ENCODE peak calls at places on chromosomes 7 and 10, in nine cellular contexts. I is transverse colon, C is mammary epithelial cell, Q is psoas muscle, D is thoracic aorta, R is pancreas, W is dorsolateral prefrontal cortex, B is suprapubic skin, F is colonic mucosa. Z is an unnamed sample.

GRCh38 chr7:113976508-113976907 is 57.7 kb upstream of the PPP1R3A start:
- DNase-seq in I (no peak), C (no peak), Q (no peak), D (no peak), R (no peak), W (no peak), B (no peak), F (no peak), Z (no peak)

GRCh38 chr10:54800677-54801480 is at the start of gene PCDH15:
- DNase-seq in I (no peak), C (peak), Q (no peak), D (no peak), R (peak), W (peak), B (no peak), F (no peak), Z (peak)

GRCh38 chr7:45593877-45594276 is 19.7 kb downstream of the ADCY1 start:
- DNase-seq in I (no peak), C (no peak), Q (no peak), D (no peak), R (peak), W (no peak), B (no peak), F (peak), Z (no peak)

GRCh38 chr10:69963178-69963834 is 89.3 kb upstream of the MACROH2A2 start:
- DNase-seq in I (no peak), C (no peak), Q (no peak), D (no peak), R (peak), W (no peak), B (no peak), F (peak), Z (no peak)

GRCh38 chr7:116311816-116312471 is 101.6 kb downstream of the TES start:
- DNase-seq in I (no peak), C (no peak), Q (no peak), D (no peak), R (no peak), W (no peak), B (no peak), F (no peak), Z (no peak)

GRCh38 chr7:100620239-100620638 is 7.9 kb downstream of the MOSPD3 start:
- DNase-seq in I (no peak), C (no peak), Q (no peak), D (no peak), R (no peak), W (no peak), B (no peak), F (no peak), Z (no peak)

GRCh38 chr7:106757846-106758245 is 96.9 kb upstream of the CCDC71L start:
- DNase-seq in I (peak), C (no peak), Q (peak), D (no peak), R (no peak), W (no peak), B (no peak), F (peak), Z (no peak)

GRCh38 chr7:150444674-150445365 is 5.6 kb upstream of the GIMAP8 start:
- DNase-seq in I (no peak), C (no peak), Q (no peak), D (no peak), R (no peak), W (no peak), B (no peak), F (no peak), Z (no peak)

GRCh38 chr10:6023661-6024333 is 38.4 kb downstream of the IL2RA start:
- DNase-seq in I (no peak), C (no peak), Q (no peak), D (no peak), R (no peak), W (no peak), B (no peak), F (peak), Z (no peak)

GRCh38 chr7:149027560-149028345 is 552 bp downstream of the PDIA4 start:
- DNase-seq in I (peak), C (peak), Q (no peak), D (peak), R (no peak), W (no peak), B (peak), F (peak), Z (peak)

GRCh38 chr10:34262965-34263364 is 552.1 kb downstream of the PARD3 start:
- DNase-seq in I (no peak), C (no peak), Q (no peak), D (no peak), R (no peak), W (no peak), B (no peak), F (no peak), Z (no peak)

GRCh38 chr7:130037703-130038102 is 13.5 kb downstream of the ZC3HC1 start:
- DNase-seq in I (no peak), C (no peak), Q (no peak), D (no peak), R (no peak), W (no peak), B (no peak), F (no peak), Z (peak)

GRCh38 chr10:32141018-32141807 is 85.0 kb upstream of the KIF5B start:
- DNase-seq in I (peak), C (no peak), Q (no peak), D (no peak), R (peak), W (no peak), B (no peak), F (peak), Z (no peak)

GRCh38 chr7:121561717-121562116 is 165.6 kb upstream of the FAM3C start:
- DNase-seq in I (no peak), C (no peak), Q (no peak), D (no peak), R (no peak), W (no peak), B (no peak), F (no peak), Z (no peak)

GRCh38 chr7:99126921-99127553 is 16.9 kb downstream of the SMURF1 start:
- DNase-seq in I (no peak), C (no peak), Q (no peak), D (peak), R (no peak), W (no peak), B (peak), F (no peak), Z (peak)

GRCh38 chr7:123865517-123866117 is 20.6 kb downstream of the HYAL4 start:
- DNase-seq in I (peak), C (peak), Q (no peak), D (no peak), R (peak), W (no peak), B (no peak), F (peak), Z (peak)

GRCh38 chr10:17836917-17837316 is 27.8 kb downstream of the MRC1 start:
- DNase-seq in I (peak), C (no peak), Q (no peak), D (no peak), R (peak), W (no peak), B (no peak), F (peak), Z (peak)

GRCh38 chr7:55307123-55307916 is 57.8 kb upstream of the LANCL2 start:
- DNase-seq in I (no peak), C (no peak), Q (no peak), D (no peak), R (no peak), W (no peak), B (no peak), F (no peak), Z (peak)

GRCh38 chr7:194257-194995 is 2.1 kb downstream of the FAM20C start:
- DNase-seq in I (no peak), C (no peak), Q (no peak), D (no peak), R (no peak), W (no peak), B (no peak), F (peak), Z (peak)

GRCh38 chr10:31952066-31952465 is 23.4 kb upstream of the ARHGAP12 start:
- DNase-seq in I (no peak), C (peak), Q (no peak), D (no peak), R (no peak), W (no peak), B (no peak), F (no peak), Z (no peak)

GRCh38 chr7:152862033-152862432 is 102.5 kb downstream of the ACTR3B start:
- DNase-seq in I (no peak), C (no peak), Q (no peak), D (no peak), R (no peak), W (no peak), B (no peak), F (no peak), Z (no peak)

GRCh38 chr10:15045380-15045779 is 1.6 kb downstream of the OLAH start:
- DNase-seq in I (no peak), C (peak), Q (no peak), D (no peak), R (no peak), W (no peak), B (no peak), F (no peak), Z (no peak)

GRCh38 chr10:124416733-124417132 is 2.0 kb downstream of the OAT start:
- DNase-seq in I (no peak), C (peak), Q (no peak), D (no peak), R (no peak), W (no peak), B (no peak), F (no peak), Z (no peak)

GRCh38 chr10:75722609-75723008 is 291.2 kb downstream of the LRMDA start:
- DNase-seq in I (no peak), C (no peak), Q (no peak), D (no peak), R (no peak), W (no peak), B (no peak), F (no peak), Z (no peak)

GRCh38 chr7:13990984-13991790 is 1.7 kb upstream of the ETV1 start:
- DNase-seq in I (peak), C (peak), Q (peak), D (peak), R (peak), W (peak), B (peak), F (peak), Z (peak)

GRCh38 chr10:103763374-103764202 is 91.8 kb downstream of the SH3PXD2A start:
- DNase-seq in I (no peak), C (no peak), Q (no peak), D (no peak), R (no peak), W (no peak), B (no peak), F (no peak), Z (no peak)

GRCh38 chr7:149729983-149730801 is 43.2 kb downstream of the ZNF467 start:
- DNase-seq in I (no peak), C (no peak), Q (no peak), D (no peak), R (no peak), W (peak), B (no peak), F (no peak), Z (no peak)

GRCh38 chr7:64904008-64904407 is 935 bp downstream of the ZNF273 start:
- DNase-seq in I (no peak), C (no peak), Q (no peak), D (no peak), R (no peak), W (no peak), B (no peak), F (no peak), Z (no peak)

GRCh38 chr7:122902751-122903495 is 16.7 kb upstream of the CADPS2 start:
- DNase-seq in I (no peak), C (peak), Q (no peak), D (no peak), R (no peak), W (no peak), B (no peak), F (no peak), Z (no peak)

GRCh38 chr7:26813426-26813825 is 51.0 kb downstream of the SKAP2 start:
- DNase-seq in I (no peak), C (no peak), Q (no peak), D (no peak), R (no peak), W (no peak), B (no peak), F (no peak), Z (no peak)

GRCh38 chr7:11272352-11272751 is 298.7 kb downstream of the PHF14 start:
- DNase-seq in I (no peak), C (no peak), Q (no peak), D (no peak), R (no peak), W (no peak), B (no peak), F (no peak), Z (no peak)

GRCh38 chr7:111834367-111834766 is 272.1 kb upstream of the IMMP2L start:
- DNase-seq in I (no peak), C (no peak), Q (no peak), D (no peak), R (no peak), W (no peak), B (no peak), F (no peak), Z (no peak)

GRCh38 chr10:6200588-6201510 is 1.9 kb upstream of the PFKFB3 start:
- DNase-seq in I (peak), C (peak), Q (peak), D (no peak), R (peak), W (no peak), B (no peak), F (peak), Z (no peak)

GRCh38 chr10:35027567-35027966 is 62.6 kb downstream of the CUL2 start:
- DNase-seq in I (no peak), C (no peak), Q (no peak), D (no peak), R (no peak), W (no peak), B (no peak), F (no peak), Z (no peak)

DNA sequence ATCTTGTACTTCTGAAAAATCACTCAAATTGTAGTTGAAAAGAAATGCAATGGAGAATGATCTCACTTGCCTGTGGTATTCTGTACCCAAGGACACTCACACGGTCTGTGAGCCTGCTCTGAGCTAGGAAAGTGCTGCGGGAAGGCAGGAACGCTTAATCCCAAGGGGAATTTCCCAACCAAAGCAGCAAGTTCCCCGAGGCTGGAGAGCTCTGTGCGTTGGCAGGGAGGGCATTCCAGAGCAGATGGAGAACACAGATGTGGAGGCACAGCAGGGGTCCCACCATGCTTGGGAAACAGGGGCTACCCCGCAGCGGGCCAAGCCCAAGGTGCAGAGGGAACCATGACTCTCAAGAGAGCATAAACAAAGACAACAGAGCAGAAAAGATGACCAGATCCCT is 13.6 kb downstream of the SVIL start:
- DNase-seq in I (no peak), C (peak), Q (peak), D (no peak), R (no peak), W (no peak), B (peak), F (no peak), Z (peak)
- H3K27ac ChIP-seq in I (peak), C (peak), Q (peak), D (peak), R (no peak), W (no peak), B (no peak), F (no peak), Z (peak)

GRCh38 chr10:128013626-128014025 is 106.7 kb downstream of the PTPRE start:
- DNase-seq in I (no peak), C (peak), Q (no peak), D (no peak), R (no peak), W (no peak), B (no peak), F (no peak), Z (no peak)

GRCh38 chr10:128018236-128018635 is 108.0 kb downstream of the MKI67 start:
- DNase-seq in I (no peak), C (no peak), Q (no peak), D (no peak), R (no peak), W (peak), B (no peak), F (no peak), Z (no peak)

GRCh38 chr10:128017825-128018224 is 108.4 kb downstream of the MKI67 start:
- DNase-seq in I (no peak), C (no peak), Q (no peak), D (no peak), R (no peak), W (no peak), B (no peak), F (no peak), Z (no peak)

GRCh38 chr10:128018704-128019103 is 107.5 kb downstream of the MKI67 start:
- DNase-seq in I (no peak), C (no peak), Q (no peak), D (no peak), R (no peak), W (no peak), B (no peak), F (no peak), Z (no peak)

DNA sequence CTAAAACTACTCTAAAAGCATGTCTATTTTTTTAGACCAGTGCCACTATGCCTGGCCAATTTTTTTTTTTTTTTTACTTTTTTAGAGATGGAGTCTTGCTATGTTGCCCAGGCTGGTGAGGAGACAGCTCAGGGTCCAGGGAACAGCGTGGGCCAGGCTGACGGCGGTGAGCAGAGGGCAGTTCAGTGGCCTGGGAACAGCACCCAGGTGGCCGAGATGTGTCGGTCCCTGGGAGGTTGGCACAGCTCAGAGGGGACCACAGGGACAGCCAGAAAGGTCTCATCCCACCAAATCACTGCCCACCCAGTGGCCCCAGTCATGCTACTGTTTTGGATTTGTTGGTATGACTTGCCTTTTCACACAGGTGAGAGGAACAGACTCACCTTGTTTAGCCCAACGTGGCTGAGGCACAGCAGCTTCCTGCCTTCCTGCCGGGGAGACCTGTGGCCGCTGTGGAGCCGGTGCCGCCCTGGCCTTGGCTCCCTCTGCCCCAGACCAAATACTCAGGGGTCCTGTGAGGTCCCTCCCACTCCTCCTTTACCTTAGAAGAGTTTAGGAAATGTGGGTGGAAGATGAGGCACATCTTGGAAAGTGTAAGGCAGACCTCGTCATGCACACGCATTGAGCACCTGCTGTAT is 109.6 kb downstream of the PTPRE start:
- DNase-seq in I (no peak), C (no peak), Q (no peak), D (no peak), R (no peak), W (no peak), B (no peak), F (no peak), Z (no peak)
- TF ChIP-seq CTCF in I (no peak), C (no peak), Q (no peak), D (no peak), R (no peak), W (no peak), B (no peak), F (no peak), Z (no peak)

GRCh38 chr10:132550366-132551092 is 12.9 kb downstream of the INPP5A start:
- DNase-seq in I (no peak), C (no peak), Q (no peak), D (no peak), R (no peak), W (no peak), B (peak), F (no peak), Z (no peak)
- H3K27ac ChIP-seq in I (no peak), C (no peak), Q (no peak), D (no peak), R (no peak), W (no peak), B (no peak), F (no peak), Z (no peak)

DNA sequence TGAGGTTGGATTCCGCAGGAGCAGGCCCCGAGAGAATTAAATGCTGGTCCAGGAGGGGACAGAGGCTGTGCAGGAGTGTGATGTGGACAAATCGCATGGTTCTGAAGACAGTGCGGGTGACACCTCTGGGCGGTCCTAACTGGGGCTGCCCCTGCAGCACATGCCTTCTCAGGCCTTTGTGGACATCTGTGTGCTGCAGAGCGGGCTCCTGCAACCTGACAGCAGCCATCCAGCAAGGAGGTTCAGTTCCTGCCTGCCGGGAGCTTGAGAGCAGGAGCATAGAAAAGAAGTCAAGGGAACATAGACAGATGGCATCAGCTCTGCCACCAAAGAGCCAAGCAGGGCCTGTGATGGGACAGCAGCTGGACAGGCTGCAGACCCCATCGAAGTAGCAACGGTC is 135.9 kb upstream of the PPP2R2D start:
- DNase-seq in I (no peak), C (no peak), Q (no peak), D (no peak), R (no peak), W (no peak), B (no peak), F (no peak), Z (no peak)
- TF ChIP-seq CTCF in I (no peak), C (no peak), Q (no peak), D (no peak), R (no peak), W (no peak), B (no peak), F (no peak), Z (no peak)

GRCh38 chr10:121596668-121597503 is 1.4 kb downstream of the FGFR2 start:
- DNase-seq in I (peak), C (peak), Q (no peak), D (no peak), R (peak), W (peak), B (no peak), F (peak), Z (peak)
- H3K27ac ChIP-seq in I (peak), C (peak), Q (no peak), D (peak), R (peak), W (peak), B (peak), F (peak), Z (peak)

DNA sequence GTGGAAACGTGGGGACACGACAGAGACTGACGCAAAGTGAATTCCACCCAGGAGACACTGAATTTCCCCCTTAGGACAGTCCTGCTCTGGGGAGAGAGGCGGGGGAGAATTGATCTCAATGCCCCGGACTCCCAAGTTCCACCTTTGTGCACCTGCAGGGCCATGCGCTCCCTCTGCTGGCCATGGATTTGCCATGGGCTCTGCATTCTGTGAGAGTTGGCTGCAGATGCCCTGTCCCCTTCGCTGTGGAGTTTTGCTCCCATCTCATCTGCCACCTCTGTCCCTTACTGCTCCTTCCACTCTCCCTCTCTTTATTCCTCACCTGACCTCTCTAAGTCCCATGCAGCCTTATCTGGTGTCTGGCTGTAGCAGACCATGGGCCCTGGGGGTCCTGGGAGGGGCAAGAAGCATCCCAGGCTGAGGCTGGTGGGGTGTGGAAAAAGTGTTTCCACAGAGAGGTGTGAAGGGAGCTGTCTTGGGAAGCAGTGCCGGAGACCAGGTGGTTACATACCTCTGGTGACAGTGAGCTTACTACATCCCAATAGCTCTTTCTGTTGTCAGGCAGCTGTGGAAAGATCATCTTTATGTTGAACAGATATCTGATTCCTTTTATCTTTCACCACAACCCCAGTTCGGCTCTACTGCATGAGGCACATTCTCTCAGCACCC is 14.3 kb downstream of the GHRHR start:
- DNase-seq in I (peak), C (peak), Q (no peak), D (no peak), R (peak), W (peak), B (no peak), F (peak), Z (peak)
- TF ChIP-seq CTCF in I (peak), C (peak), Q (peak), D (no peak), R (no peak), W (peak), B (no peak), F (peak), Z (peak)